ENCODE peak calls at places on chromosomes 12 and 14, in seven cellular contexts. I, Q, G, T, M, D and B are unnamed samples. For H3K4me1, the result is how much of the 10 kb centered on the place peaks cover.

GRCh38 chr14:34684578-34684977 is 29.8 kb downstream of the CFL2 start:
- DNase-seq in M (peak), G (no peak), Q (no peak), I (no peak), D (no peak), T (no peak), B (no peak)

GRCh38 chr12:49683604-49684309 is 23.4 kb downstream of the FMNL3 start:
- DNase-seq in M (no peak), G (no peak), D (no peak), T (no peak), Q (no peak), I (no peak), B (no peak)

GRCh38 chr14:49594347-49595089 is 4.2 kb upstream of the LRR1 start:
- DNase-seq in G (no peak), Q (no peak), D (no peak), T (no peak), M (peak), I (no peak), B (no peak)

GRCh38 chr14:99043756-99044155 is 228.2 kb downstream of the BCL11B start:
- DNase-seq in D (no peak), Q (no peak), G (no peak), T (no peak), I (no peak), M (no peak), B (no peak)

GRCh38 chr14:100278702-100279101 is 27.5 kb downstream of the SLC25A29 start:
- DNase-seq in Q (no peak), T (peak), G (no peak), I (no peak), D (no peak), M (peak), B (peak)

GRCh38 chr14:64203366-64204006 is 90.7 kb downstream of the ESR2 start:
- DNase-seq in Q (no peak), M (no peak), I (no peak), D (no peak), T (peak), G (no peak), B (no peak)

GRCh38 chr14:53883739-53884138 is 72.9 kb downstream of the BMP4 start:
- DNase-seq in I (no peak), M (no peak), T (no peak), G (no peak), Q (no peak), D (no peak), B (no peak)

GRCh38 chr12:107844312-107844921 is 69.9 kb downstream of the ASCL4 start:
- DNase-seq in M (no peak), Q (no peak), D (no peak), I (no peak), T (no peak), G (no peak), B (no peak)

GRCh38 chr14:54366726-54367707 is 29.8 kb upstream of the CDKN3 start:
- DNase-seq in I (peak), M (peak), G (no peak), Q (no peak), D (peak), T (peak), B (no peak)

DNA sequence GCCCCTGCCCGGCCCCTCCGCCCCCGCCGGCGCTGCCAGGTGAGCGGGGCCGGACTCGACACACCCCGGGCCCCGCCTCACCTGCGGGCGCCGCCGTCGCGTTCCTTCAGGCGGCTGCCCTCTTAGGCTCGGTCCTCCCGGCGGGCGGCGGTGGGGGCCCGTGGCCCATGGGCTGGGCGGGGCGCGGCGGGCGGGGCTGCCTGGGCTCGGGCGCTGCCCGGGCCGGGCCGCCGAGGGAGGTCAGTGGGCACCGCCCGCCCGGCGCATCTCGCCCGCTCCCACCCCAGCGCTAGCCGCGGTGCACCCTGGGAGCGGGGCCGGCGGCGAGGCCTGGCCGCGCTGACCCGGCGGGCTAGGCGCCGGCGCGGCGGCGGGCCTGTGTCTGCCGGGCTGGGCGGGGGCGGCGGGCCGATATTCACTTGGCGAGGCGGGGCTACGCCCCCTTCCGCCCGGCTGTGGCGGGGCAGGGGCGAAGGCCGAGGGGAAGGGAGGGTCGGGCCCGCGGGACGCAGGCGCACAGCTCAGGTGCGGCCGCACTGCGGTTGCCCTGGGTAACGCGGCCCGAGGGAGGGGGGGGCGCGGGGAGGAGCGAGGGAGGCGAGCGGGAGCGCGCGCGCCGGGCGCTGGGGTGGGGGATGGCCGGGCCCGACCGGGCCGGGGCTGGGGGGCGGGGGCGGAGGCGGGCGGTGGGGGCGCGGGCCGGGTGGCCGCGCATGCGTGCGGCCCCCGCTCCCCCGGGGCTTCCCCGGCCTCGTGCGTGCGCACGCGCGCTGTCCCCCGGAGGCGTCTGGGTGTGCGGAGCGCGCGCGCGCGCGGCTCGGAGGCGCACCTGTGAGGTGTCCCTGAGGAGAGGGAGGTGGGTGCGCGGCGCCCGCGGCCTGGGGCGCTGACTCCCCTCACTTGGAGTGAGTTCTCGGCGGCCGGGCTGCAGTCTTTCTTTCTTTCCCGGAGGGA is at the start of the genes CCDC92 and ZNF664:
- DNase-seq in T (peak), Q (peak), I (peak), G (peak), M (peak), D (peak), B (peak)
- TF ChIP-seq CTCF in T (no peak), Q (peak), I (no peak), G (no peak), M (no peak), D (peak), B (no peak)

GRCh38 chr14:68690106-68690960 is 102.5 kb downstream of the ZFP36L1 start:
- DNase-seq in I (no peak), D (no peak), T (no peak), Q (peak), M (no peak), G (peak), B (no peak)
- H3K4me1 ChIP-seq in I (under half), D (under half), T (under half), Q (under half), M (half or more), G (under half), B (under half)

DNA sequence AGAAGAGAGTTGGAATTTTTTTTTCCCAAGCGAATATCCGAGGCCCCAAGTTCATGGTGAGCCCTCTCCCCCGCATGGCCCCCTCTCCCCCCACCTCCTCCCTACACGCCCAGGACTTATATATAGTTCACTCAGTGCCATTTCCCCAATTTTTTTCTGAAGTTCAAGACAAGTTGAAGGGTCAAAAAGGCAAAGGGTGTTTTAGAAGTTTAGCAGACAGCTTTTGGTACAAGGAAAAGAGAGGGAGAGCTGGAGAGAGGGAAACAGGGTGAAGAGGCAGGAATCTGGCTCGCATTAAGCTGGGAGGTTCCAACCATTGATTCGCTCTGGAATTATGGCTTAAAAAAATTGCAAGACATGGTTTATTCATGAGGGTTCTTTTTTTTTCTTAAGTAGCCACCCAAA is 329.7 kb upstream of the TBX3 start:
- DNase-seq in G (no peak), T (no peak), D (no peak), Q (no peak), M (no peak), I (no peak), B (no peak)
- H3K4me3 ChIP-seq in G (no peak), T (no peak), D (no peak), Q (no peak), M (no peak), I (no peak), B (no peak)

GRCh38 chr12:128798543-128799341 is 25.0 kb downstream of the SLC15A4 start:
- DNase-seq in T (no peak), Q (no peak), M (no peak), I (no peak), G (peak), D (no peak), B (peak)
- TF ChIP-seq CTCF in T (no peak), Q (no peak), M (peak), I (no peak), G (no peak), D (no peak), B (no peak)

GRCh38 chr14:24130717-24131548 is 474 bp downstream of the FITM1 start:
- DNase-seq in T (no peak), D (no peak), M (no peak), G (no peak), I (peak), Q (no peak), B (no peak)
- H3K4me1 ChIP-seq in T (under half), D (under half), M (under half), G (under half), I (under half), Q (under half), B (under half)

GRCh38 chr12:121796855-121797751 is 3.6 kb upstream of the RHOF start:
- DNase-seq in Q (peak), D (peak), M (peak), I (peak), T (no peak), G (peak), B (peak)
- H3K4me3 ChIP-seq in Q (peak), D (peak), M (peak), I (peak), T (no peak), G (peak), B (peak)

GRCh38 chr12:113980054-113980453 is 13.9 kb upstream of the RBM19 start:
- DNase-seq in I (no peak), T (no peak), G (no peak), D (no peak), Q (no peak), M (no peak), B (no peak)
- TF ChIP-seq CTCF in I (no peak), T (no peak), G (no peak), D (no peak), Q (no peak), M (no peak), B (no peak)

DNA sequence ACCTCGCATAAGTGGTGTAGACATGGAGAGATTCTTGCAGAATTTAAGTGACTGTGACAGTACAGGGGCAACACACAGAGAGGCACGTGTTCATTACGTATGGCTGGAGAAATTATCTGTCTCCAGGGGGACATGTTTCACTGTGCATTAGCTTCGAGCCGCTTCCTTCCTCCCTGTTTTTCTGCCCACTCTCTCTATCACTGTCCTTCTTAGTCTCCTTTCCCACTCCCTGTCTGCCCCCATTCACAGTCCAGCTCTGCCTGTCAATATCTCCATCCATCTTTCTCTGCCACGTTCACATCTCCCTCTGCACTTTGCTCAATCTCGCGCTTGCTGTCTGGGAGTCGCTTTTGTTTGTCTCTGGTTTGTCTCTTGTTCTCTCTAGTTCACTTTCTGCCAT is 11.5 kb upstream of the C14orf93 start:
- DNase-seq in G (no peak), M (no peak), D (no peak), T (no peak), Q (no peak), I (no peak), B (no peak)
- H3K4me1 ChIP-seq in G (under half), M (under half), D (under half), T (under half), Q (under half), I (under half), B (under half)

GRCh38 chr12:132285991-132286681 is 43.3 kb downstream of the GALNT9 start:
- DNase-seq in Q (no peak), D (no peak), M (peak), G (peak), T (no peak), I (peak), B (peak)
- H3K4me3 ChIP-seq in Q (peak), D (peak), M (no peak), G (peak), T (no peak), I (no peak), B (no peak)